ENCODE peak calls at places on chromosomes 16 and 17, in six cellular contexts. One of them, this sample, is unnamed.

GRCh38 chr16:87431926-87432325 is 39.8 kb downstream of the MAP1LC3B start:
- DNase-seq in IMR-90: peak; percentile 94
- DNase-seq in neuronal stem cell: no peak
- DNase-seq in mesendoderm: no peak
- DNase-seq in H1: no peak
- DNase-seq in mesenchymal stem cell: peak; percentile 91
- DNase-seq in this sample: no peak

GRCh38 chr16:11105038-11105903 is 150.7 kb downstream of the SOCS1 start:
- DNase-seq in IMR-90: peak; percentile 98
- DNase-seq in neuronal stem cell: no peak
- DNase-seq in mesendoderm: peak; percentile 98
- DNase-seq in H1: no peak
- DNase-seq in mesenchymal stem cell: peak; percentile 98
- DNase-seq in this sample: no peak

GRCh38 chr16:84446086-84446485 is 58.4 kb downstream of the MEAK7 start:
- DNase-seq in IMR-90: peak; percentile 28
- DNase-seq in neuronal stem cell: no peak
- DNase-seq in mesendoderm: peak; percentile 58
- DNase-seq in H1: no peak
- DNase-seq in mesenchymal stem cell: no peak
- DNase-seq in this sample: no peak

GRCh38 chr16:3606441-3606840 is 5.0 kb downstream of the SLX4 start:
- DNase-seq in IMR-90: no peak
- DNase-seq in neuronal stem cell: no peak
- DNase-seq in mesendoderm: no peak
- DNase-seq in H1: no peak
- DNase-seq in mesenchymal stem cell: no peak
- DNase-seq in this sample: no peak

GRCh38 chr16:1533443-1533951 is at the start of gene TMEM204:
- DNase-seq in IMR-90: peak; percentile 78
- DNase-seq in neuronal stem cell: no peak
- DNase-seq in mesendoderm: peak; percentile 55
- DNase-seq in H1: no peak
- DNase-seq in mesenchymal stem cell: peak; percentile 72
- DNase-seq in this sample: no peak

GRCh38 chr16:19781196-19781595 is 63.1 kb downstream of the IQCK start:
- DNase-seq in IMR-90: peak; percentile 18
- DNase-seq in neuronal stem cell: no peak
- DNase-seq in mesendoderm: no peak
- DNase-seq in H1: peak; percentile 8
- DNase-seq in mesenchymal stem cell: no peak
- DNase-seq in this sample: no peak

GRCh38 chr16:2773188-2773968 is 3.7 kb downstream of the ELOB start:
- DNase-seq in IMR-90: peak; percentile 29
- DNase-seq in neuronal stem cell: no peak
- DNase-seq in mesendoderm: peak; percentile 20
- DNase-seq in H1: no peak
- DNase-seq in mesenchymal stem cell: no peak
- DNase-seq in this sample: peak; percentile 33

GRCh38 chr16:64174327-64174726 is 947.5 kb downstream of the CDH11 start:
- DNase-seq in IMR-90: peak; percentile 20
- DNase-seq in neuronal stem cell: no peak
- DNase-seq in mesendoderm: no peak
- DNase-seq in H1: no peak
- DNase-seq in mesenchymal stem cell: peak; percentile 17
- DNase-seq in this sample: no peak

GRCh38 chr16:53666816-53667415 is 36.7 kb downstream of the RPGRIP1L start:
- DNase-seq in IMR-90: no peak
- DNase-seq in neuronal stem cell: no peak
- DNase-seq in mesendoderm: no peak
- DNase-seq in H1: no peak
- DNase-seq in mesenchymal stem cell: no peak
- DNase-seq in this sample: no peak

GRCh38 chr17:30950669-30951399 is 20.0 kb upstream of the RNF135 start:
- DNase-seq in IMR-90: peak; percentile 93
- DNase-seq in neuronal stem cell: no peak
- DNase-seq in mesendoderm: no peak
- DNase-seq in H1: no peak
- DNase-seq in mesenchymal stem cell: peak; percentile 84
- DNase-seq in this sample: no peak

GRCh38 chr17:57062865-57063264 is 22.2 kb upstream of the AKAP1 start:
- DNase-seq in IMR-90: no peak
- DNase-seq in neuronal stem cell: no peak
- DNase-seq in mesendoderm: no peak
- DNase-seq in H1: no peak
- DNase-seq in mesenchymal stem cell: no peak
- DNase-seq in this sample: no peak

GRCh38 chr16:49834496-49835009 is 21.4 kb downstream of the ZNF423 start:
- DNase-seq in IMR-90: no peak
- DNase-seq in neuronal stem cell: no peak
- DNase-seq in mesendoderm: peak; percentile 86
- DNase-seq in H1: peak; percentile 72
- DNase-seq in mesenchymal stem cell: peak; percentile 18
- DNase-seq in this sample: no peak

GRCh38 chr17:72237223-72237622 is 116.4 kb downstream of the SOX9 start:
- DNase-seq in IMR-90: no peak
- DNase-seq in neuronal stem cell: no peak
- DNase-seq in mesendoderm: no peak
- DNase-seq in H1: no peak
- DNase-seq in mesenchymal stem cell: no peak
- DNase-seq in this sample: peak; percentile 53

GRCh38 chr17:38572665-38573365 is 32.9 kb downstream of the SRCIN1 start:
- DNase-seq in IMR-90: no peak
- DNase-seq in neuronal stem cell: peak; percentile 77
- DNase-seq in mesendoderm: peak; percentile 91
- DNase-seq in H1: no peak
- DNase-seq in mesenchymal stem cell: no peak
- DNase-seq in this sample: peak; percentile 89

GRCh38 chr16:77844801-77845200 is 56.4 kb downstream of the VAT1L start:
- DNase-seq in IMR-90: no peak
- DNase-seq in neuronal stem cell: no peak
- DNase-seq in mesendoderm: no peak
- DNase-seq in H1: no peak
- DNase-seq in mesenchymal stem cell: peak; percentile 48
- DNase-seq in this sample: no peak

GRCh38 chr17:2690165-2691068 is 21.1 kb downstream of the CLUH start:
- DNase-seq in IMR-90: no peak
- DNase-seq in neuronal stem cell: no peak
- DNase-seq in mesendoderm: no peak
- DNase-seq in H1: no peak
- DNase-seq in mesenchymal stem cell: no peak
- DNase-seq in this sample: peak; percentile 44

GRCh38 chr17:17890773-17891759 is 54.3 kb upstream of the SREBF1 start:
- DNase-seq in IMR-90: peak; percentile 72
- DNase-seq in neuronal stem cell: no peak
- DNase-seq in mesendoderm: peak; percentile 89
- DNase-seq in H1: no peak
- DNase-seq in mesenchymal stem cell: peak; percentile 76
- DNase-seq in this sample: peak; percentile 84

GRCh38 chr17:82647593-82648164 is 565 bp downstream of the WDR45B start:
- DNase-seq in IMR-90: no peak
- DNase-seq in neuronal stem cell: peak; percentile 23
- DNase-seq in mesendoderm: peak; percentile 16
- DNase-seq in H1: no peak
- DNase-seq in mesenchymal stem cell: peak; percentile 70
- DNase-seq in this sample: no peak

GRCh38 chr16:68235882-68236803 is at the start of gene ESRP2:
- DNase-seq in IMR-90: no peak
- DNase-seq in neuronal stem cell: no peak
- DNase-seq in mesendoderm: peak; percentile 80
- DNase-seq in H1: peak; percentile 89
- DNase-seq in mesenchymal stem cell: no peak
- DNase-seq in this sample: peak; percentile 89

GRCh38 chr16:56985288-56985961 is 3.9 kb upstream of the NLRC5 start:
- DNase-seq in IMR-90: peak; percentile 85
- DNase-seq in neuronal stem cell: no peak
- DNase-seq in mesendoderm: peak; percentile 61
- DNase-seq in H1: no peak
- DNase-seq in mesenchymal stem cell: peak; percentile 93
- DNase-seq in this sample: no peak

GRCh38 chr17:70074236-70074830 is 692 bp upstream of the KCNJ16 start:
- DNase-seq in IMR-90: no peak
- DNase-seq in neuronal stem cell: no peak
- DNase-seq in mesendoderm: no peak
- DNase-seq in H1: no peak
- DNase-seq in mesenchymal stem cell: no peak
- DNase-seq in this sample: no peak

GRCh38 chr17:71460943-71461342 is 659.9 kb upstream of the SOX9 start:
- DNase-seq in IMR-90: peak; percentile 43
- DNase-seq in neuronal stem cell: no peak
- DNase-seq in mesendoderm: peak; percentile 30
- DNase-seq in H1: peak; percentile 52
- DNase-seq in mesenchymal stem cell: peak; percentile 40
- DNase-seq in this sample: no peak

GRCh38 chr17:57481901-57482300 is 225.6 kb downstream of the MSI2 start:
- DNase-seq in IMR-90: peak; percentile 100
- DNase-seq in neuronal stem cell: no peak
- DNase-seq in mesendoderm: no peak
- DNase-seq in H1: no peak
- DNase-seq in mesenchymal stem cell: peak; percentile 99
- DNase-seq in this sample: no peak

GRCh38 chr17:33564146-33564545 is 271.1 kb upstream of the ASIC2 start:
- DNase-seq in IMR-90: no peak
- DNase-seq in neuronal stem cell: no peak
- DNase-seq in mesendoderm: no peak
- DNase-seq in H1: no peak
- DNase-seq in mesenchymal stem cell: no peak
- DNase-seq in this sample: no peak

GRCh38 chr16:9495824-9496223 is 404.4 kb downstream of the HAPSTR1 start:
- DNase-seq in IMR-90: no peak
- DNase-seq in neuronal stem cell: no peak
- DNase-seq in mesendoderm: no peak
- DNase-seq in H1: no peak
- DNase-seq in mesenchymal stem cell: no peak
- DNase-seq in this sample: no peak

GRCh38 chr16:66446737-66447136 is 19.6 kb downstream of the BEAN1 start:
- DNase-seq in IMR-90: no peak
- DNase-seq in neuronal stem cell: no peak
- DNase-seq in mesendoderm: no peak
- DNase-seq in H1: no peak
- DNase-seq in mesenchymal stem cell: no peak
- DNase-seq in this sample: no peak

GRCh38 chr17:72390675-72391501 is 270.1 kb downstream of the SOX9 start:
- DNase-seq in IMR-90: peak; percentile 88
- DNase-seq in neuronal stem cell: no peak
- DNase-seq in mesendoderm: peak; percentile 48
- DNase-seq in H1: no peak
- DNase-seq in mesenchymal stem cell: peak; percentile 73
- DNase-seq in this sample: no peak

GRCh38 chr16:4734730-4735575 is 616 bp downstream of the DNAAF8 start:
- DNase-seq in IMR-90: peak; percentile 70
- DNase-seq in neuronal stem cell: peak; percentile 85
- DNase-seq in mesendoderm: peak; percentile 86
- DNase-seq in H1: peak; percentile 96
- DNase-seq in mesenchymal stem cell: peak; percentile 85
- DNase-seq in this sample: peak; percentile 91
- H4K8ac ChIP-seq in IMR-90: peak overlapping the region; percentile 86
- H4K8ac ChIP-seq in neuronal stem cell: no peak overlapping the region
- H4K8ac ChIP-seq in mesendoderm: no peak overlapping the region
- H4K8ac ChIP-seq in H1: peak overlapping the region; percentile 69
- H4K8ac ChIP-seq in mesenchymal stem cell: peak overlapping the region; percentile 67
- H4K8ac ChIP-seq in this sample: no peak overlapping the region

DNA sequence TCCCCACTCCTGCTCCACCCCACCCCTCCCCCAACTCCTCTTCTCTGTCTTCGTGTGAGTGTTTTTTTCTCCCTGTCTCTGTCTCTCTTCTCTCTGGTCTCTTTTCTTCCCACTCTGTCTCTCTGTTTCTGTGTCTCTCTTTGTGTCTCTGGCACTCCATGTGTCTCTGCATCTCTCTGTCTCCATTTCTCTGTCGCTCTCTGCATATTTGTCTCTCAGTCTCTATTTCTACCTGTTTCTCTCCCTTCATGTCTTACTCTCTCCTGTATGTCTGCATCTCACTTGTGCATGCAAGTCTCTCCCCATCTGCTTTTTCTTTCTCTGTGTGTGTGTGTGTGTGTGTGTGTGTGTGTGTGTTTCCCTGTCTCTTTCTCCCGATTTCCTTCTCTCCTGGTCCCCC is 68.2 kb downstream of the LYRM1 start:
- DNase-seq in IMR-90: no peak
- DNase-seq in neuronal stem cell: no peak
- DNase-seq in mesendoderm: no peak
- DNase-seq in H1: no peak
- DNase-seq in mesenchymal stem cell: no peak
- DNase-seq in this sample: no peak
- H2BK15ac ChIP-seq in IMR-90: no peak overlapping the region
- H2BK15ac ChIP-seq in neuronal stem cell: no peak overlapping the region
- H2BK15ac ChIP-seq in mesendoderm: no peak overlapping the region
- H2BK15ac ChIP-seq in H1: peak overlapping the region; percentile 95
- H2BK15ac ChIP-seq in mesenchymal stem cell: no peak overlapping the region
- H2BK15ac ChIP-seq in this sample: no peak overlapping the region

DNA sequence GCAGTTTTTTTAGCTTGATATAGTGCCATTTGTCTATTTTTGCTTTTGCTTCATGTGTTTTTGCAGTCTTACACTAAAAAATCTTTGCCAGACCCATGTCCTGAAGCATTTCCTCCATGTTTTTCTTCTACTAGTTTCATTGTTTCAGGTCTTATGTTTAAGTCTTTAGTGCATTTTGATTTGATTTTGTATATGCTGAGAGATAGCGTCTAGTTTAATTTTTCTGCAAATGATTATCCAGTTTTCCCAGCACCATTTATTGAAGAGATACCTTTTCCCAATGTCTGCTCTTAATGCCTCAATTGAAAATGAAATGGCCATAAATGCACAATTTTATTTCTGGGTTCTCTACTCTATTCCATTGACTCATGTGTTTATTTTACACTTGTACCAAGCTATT is 40.8 kb upstream of the NACA2 start:
- DNase-seq in IMR-90: no peak
- DNase-seq in neuronal stem cell: no peak
- DNase-seq in mesendoderm: no peak
- DNase-seq in H1: no peak
- DNase-seq in mesenchymal stem cell: no peak
- DNase-seq in this sample: no peak
- H4K8ac ChIP-seq in IMR-90: no peak overlapping the region
- H4K8ac ChIP-seq in neuronal stem cell: no peak overlapping the region
- H4K8ac ChIP-seq in mesendoderm: no peak overlapping the region
- H4K8ac ChIP-seq in H1: no peak overlapping the region
- H4K8ac ChIP-seq in mesenchymal stem cell: no peak overlapping the region
- H4K8ac ChIP-seq in this sample: no peak overlapping the region

DNA sequence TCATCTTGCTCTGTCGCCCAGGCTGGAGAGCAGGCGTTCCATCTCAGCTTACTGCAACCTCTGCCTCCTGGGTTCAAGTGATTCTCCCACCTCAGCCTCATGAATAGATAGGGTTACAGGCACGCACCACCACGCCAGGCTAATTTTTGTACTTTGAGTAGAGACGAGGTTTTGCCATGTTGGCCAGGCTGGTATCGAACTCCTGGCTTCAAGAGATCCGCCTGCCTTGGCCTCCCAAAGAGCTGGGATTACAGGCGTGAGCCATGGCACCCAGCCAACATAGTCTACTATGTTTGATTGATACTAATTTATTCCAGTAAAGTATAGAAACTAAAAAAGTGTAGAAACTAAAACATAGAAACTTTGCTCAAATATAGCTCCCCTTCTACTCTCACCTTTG is 94.9 kb downstream of the CA4 start:
- DNase-seq in IMR-90: no peak
- DNase-seq in neuronal stem cell: no peak
- DNase-seq in mesendoderm: no peak
- DNase-seq in H1: no peak
- DNase-seq in mesenchymal stem cell: no peak
- DNase-seq in this sample: no peak
- H2BK15ac ChIP-seq in IMR-90: no peak overlapping the region
- H2BK15ac ChIP-seq in neuronal stem cell: no peak overlapping the region
- H2BK15ac ChIP-seq in mesendoderm: no peak overlapping the region
- H2BK15ac ChIP-seq in H1: no peak overlapping the region
- H2BK15ac ChIP-seq in mesenchymal stem cell: no peak overlapping the region
- H2BK15ac ChIP-seq in this sample: no peak overlapping the region

This sample was measured in H9.